ENCODE peak calls at places on chromosome 3, in eight cellular contexts. A is type B pancreatic cell, J is T-helper 1 cell, L is HEK293T, D is RWPE1, Z is SHP77, T is colonic mucosa, E is chondrocyte. S is an unnamed sample.
A peak's percentile ranks its signal among the peaks of the same experiment; 100 is the strongest.

GRCh38 chr3:73740041-73740440 is 115.3 kb upstream of the PDZRN3 start:
- DNase-seq in T (no peak), A (no peak), D (no peak), E (no peak), J (no peak), L (no peak), Z (no peak), S (no peak)

GRCh38 chr3:185760550-185760949 is 64.3 kb downstream of the IGF2BP2 start:
- DNase-seq in Z (no peak), A (no peak), J (no peak), D (no peak), L (no peak), E (no peak), T (no peak), S (no peak)

GRCh38 chr3:139132976-139133375 is 88.3 kb upstream of the PRR23C start:
- DNase-seq in L (no peak), Z (no peak), A (no peak), D (no peak), J (no peak), T (no peak), E (no peak), S (no peak)

GRCh38 chr3:45746182-45746973 is 50.0 kb downstream of the SLC6A20 start:
- DNase-seq in J (no peak), T (no peak), L (no peak), E (no peak), A (no peak), Z (no peak), D (no peak), S (no peak)

GRCh38 chr3:133891662-133892389 is 3.9 kb downstream of the RAB6B start:
- DNase-seq in Z (no peak), D (no peak), L (peak; percentile 1), E (no peak), A (no peak), T (peak; percentile 15), J (no peak), S (no peak)

GRCh38 chr3:190307164-190307545 is 15.1 kb downstream of the CLDN1 start:
- DNase-seq in Z (no peak), J (no peak), T (no peak), D (no peak), A (no peak), E (no peak), L (no peak), S (no peak)

GRCh38 chr3:127457094-127457475 is 133.4 kb downstream of the TPRA1 start:
- DNase-seq in E (peak; percentile 78), J (no peak), T (no peak), Z (peak; percentile 60), A (no peak), L (no peak), D (peak; percentile 79), S (peak; percentile 57)

GRCh38 chr3:194840661-194841514 is 155.2 kb downstream of the FAM43A start:
- DNase-seq in L (no peak), T (no peak), D (no peak), A (no peak), Z (no peak), E (no peak), J (no peak), S (no peak)

GRCh38 chr3:115680802-115681345 is 57.6 kb downstream of the GAP43 start:
- DNase-seq in E (no peak), J (no peak), T (no peak), D (no peak), L (no peak), A (no peak), Z (no peak), S (no peak)

GRCh38 chr3:171388537-171388936 is 71.7 kb downstream of the TNIK start:
- DNase-seq in E (no peak), J (no peak), A (no peak), D (no peak), Z (no peak), L (no peak), T (no peak), S (no peak)

GRCh38 chr3:72494076-72495000 is 353.9 kb downstream of the SHQ1 start:
- DNase-seq in Z (no peak), L (no peak), D (no peak), E (no peak), A (no peak), J (no peak), T (no peak), S (no peak)

GRCh38 chr3:46098319-46098761 is 71.1 kb upstream of the XCR1 start:
- DNase-seq in E (no peak), A (no peak), D (no peak), T (no peak), J (no peak), L (no peak), Z (no peak), S (no peak)

GRCh38 chr3:165451671-165452070 is 255.5 kb upstream of the SLITRK3 start:
- DNase-seq in E (no peak), J (no peak), A (no peak), L (no peak), T (no peak), D (no peak), Z (no peak), S (no peak)

GRCh38 chr3:195870442-195870841 is 37.9 kb downstream of the TNK2 start:
- DNase-seq in E (peak; percentile 92), T (no peak), A (no peak), J (no peak), D (peak; percentile 80), L (no peak), Z (no peak), S (no peak)

GRCh38 chr3:141115752-141116541 is 64.8 kb downstream of the SPSB4 start:
- DNase-seq in T (no peak), J (no peak), D (no peak), L (no peak), E (no peak), A (peak; percentile 55), Z (no peak), S (no peak)

GRCh38 chr3:99559196-99559595 is 79.2 kb upstream of the COL8A1 start:
- DNase-seq in D (no peak), E (no peak), J (no peak), T (no peak), L (no peak), A (no peak), Z (no peak), S (no peak)

GRCh38 chr3:194294199-194294887 is 56.8 kb downstream of the CPN2 start:
- DNase-seq in A (no peak), D (no peak), E (peak; percentile 51), Z (no peak), T (no peak), J (no peak), L (no peak), S (no peak)

GRCh38 chr3:100440895-100441294 is 39.6 kb downstream of the LNP1 start:
- DNase-seq in T (no peak), Z (no peak), J (no peak), E (no peak), A (no peak), D (no peak), L (no peak), S (no peak)

GRCh38 chr3:161268601-161269000 is 47.5 kb downstream of the NMD3 start:
- DNase-seq in A (no peak), Z (no peak), T (no peak), D (no peak), E (no peak), J (no peak), L (no peak), S (no peak)

GRCh38 chr3:114418724-114419543 is 125.1 kb downstream of the TIGIT start:
- DNase-seq in D (peak; percentile 50), T (no peak), J (no peak), L (peak; percentile 56), A (no peak), E (no peak), Z (peak; percentile 72), S (peak; percentile 46)

GRCh38 chr3:197454014-197454413 is 101.8 kb downstream of the BDH1 start:
- DNase-seq in D (no peak), A (no peak), Z (no peak), J (no peak), T (no peak), E (no peak), L (no peak), S (no peak)

GRCh38 chr3:50454671-50455070 is 48.8 kb downstream of the CACNA2D2 start:
- DNase-seq in D (no peak), T (no peak), L (no peak), Z (no peak), J (no peak), A (no peak), E (no peak), S (no peak)